ENCODE peak calls at places on chromosomes 1 and 21, in six cellular contexts. B, H, Q, I, R and Y are unnamed samples. For H3K4me1, the result is how much of the 10 kb centered on the place peaks cover.

GRCh38 chr1:66353207-66353606 is 180.7 kb upstream of the SGIP1 start:
- DNase-seq in R (peak), B (no peak), Q (no peak), H (no peak), I (no peak), Y (no peak)

GRCh38 chr1:20847619-20848080 is 60.5 kb upstream of the HP1BP3 start:
- DNase-seq in H (no peak), Q (no peak), B (no peak), I (peak), R (no peak), Y (no peak)

GRCh38 chr1:116130376-116130775 is 19.2 kb downstream of the MAB21L3 start:
- DNase-seq in Q (no peak), R (no peak), I (no peak), B (no peak), H (no peak), Y (no peak)

GRCh38 chr1:232327296-232327695 is 302.6 kb downstream of the SIPA1L2 start:
- DNase-seq in B (no peak), H (no peak), I (no peak), Q (no peak), R (no peak), Y (no peak)

GRCh38 chr1:5099558-5099957 is 445.1 kb downstream of the AJAP1 start:
- DNase-seq in Q (no peak), B (no peak), R (no peak), I (no peak), H (no peak), Y (no peak)

GRCh38 chr1:30928171-30928570 is 19.6 kb upstream of the SDC3 start:
- DNase-seq in B (no peak), Q (no peak), H (no peak), I (no peak), R (no peak), Y (no peak)

GRCh38 chr21:34690041-34690792 is 21.4 kb downstream of the CLIC6 start:
- DNase-seq in H (no peak), Q (peak), B (no peak), R (no peak), I (peak), Y (peak)

GRCh38 chr21:29238967-29239289 is 59.8 kb upstream of the BACH1 start:
- DNase-seq in R (no peak), B (no peak), I (no peak), Q (no peak), H (no peak), Y (no peak)

GRCh38 chr21:45831991-45832740 is 149.4 kb upstream of the COL6A1 start:
- DNase-seq in Q (no peak), I (no peak), H (no peak), R (no peak), B (no peak), Y (peak)

GRCh38 chr1:151705739-151706463 is 10.7 kb downstream of the CELF3 start:
- DNase-seq in R (no peak), H (no peak), I (no peak), Q (no peak), B (no peak), Y (no peak)

GRCh38 chr1:175597206-175597605 is 146.2 kb downstream of the TNR start:
- DNase-seq in B (no peak), Q (no peak), I (no peak), H (no peak), R (no peak), Y (no peak)

GRCh38 chr21:37245151-37245550 is 22.0 kb downstream of the VPS26C start:
- DNase-seq in B (no peak), H (no peak), R (peak), Q (no peak), I (no peak), Y (no peak)

GRCh38 chr1:112637257-112638108 is 17.9 kb downstream of the CAPZA1 start:
- DNase-seq in I (no peak), Q (no peak), H (no peak), R (no peak), B (no peak), Y (no peak)

GRCh38 chr1:235631816-235632215 is 17.8 kb downstream of the GNG4 start:
- DNase-seq in B (no peak), R (no peak), H (no peak), Q (no peak), I (no peak), Y (no peak)

GRCh38 chr1:85617582-85618237 is 37.1 kb downstream of the CCN1 start:
- DNase-seq in B (no peak), R (no peak), H (no peak), Q (no peak), I (no peak), Y (no peak)

GRCh38 chr1:203265541-203265940 is 36.1 kb upstream of the CHIT1 start:
- DNase-seq in Q (no peak), H (no peak), R (no peak), B (no peak), I (no peak), Y (no peak)

GRCh38 chr21:34129971-34130597 is 56.7 kb downstream of the MRPS6 start:
- DNase-seq in I (no peak), H (no peak), B (no peak), R (peak), Q (no peak), Y (no peak)

GRCh38 chr1:7261490-7261889 is 476.2 kb downstream of the CAMTA1 start:
- DNase-seq in I (no peak), H (no peak), R (peak), B (no peak), Q (no peak), Y (no peak)

GRCh38 chr1:4736254-4736653 is 81.8 kb downstream of the AJAP1 start:
- DNase-seq in Q (no peak), H (no peak), B (no peak), I (no peak), R (no peak), Y (no peak)

GRCh38 chr1:85172684-85173337 is 28.0 kb downstream of the SYDE2 start:
- DNase-seq in B (no peak), I (no peak), R (no peak), H (no peak), Q (no peak), Y (no peak)

GRCh38 chr1:38915352-38915948 is 26.2 kb downstream of the RHBDL2 start:
- DNase-seq in I (no peak), R (no peak), H (no peak), B (no peak), Q (no peak), Y (no peak)

GRCh38 chr1:39282537-39283216 is 78.2 kb downstream of the MACF1 start:
- DNase-seq in B (no peak), H (no peak), R (no peak), Q (no peak), I (no peak), Y (no peak)

GRCh38 chr1:231170875-231171274 is 9.0 kb downstream of the TRIM67 start:
- DNase-seq in H (no peak), R (peak), I (no peak), Q (no peak), B (no peak), Y (no peak)

GRCh38 chr1:161020573-161021167 is at the start of gene F11R:
- DNase-seq in H (peak), I (no peak), B (no peak), Q (peak), R (peak), Y (no peak)

GRCh38 chr1:186750250-186750649 is 70.0 kb upstream of the PTGS2 start:
- DNase-seq in B (no peak), R (no peak), H (no peak), I (no peak), Q (no peak), Y (no peak)

GRCh38 chr1:7299329-7299799 is 471.7 kb upstream of the VAMP3 start:
- DNase-seq in H (no peak), R (peak), I (peak), B (peak), Q (peak), Y (peak)

GRCh38 chr1:244075247-244075722 is 24.2 kb downstream of the ZBTB18 start:
- DNase-seq in R (peak), I (no peak), Q (peak), B (no peak), H (no peak), Y (no peak)

GRCh38 chr1:84782311-84782771 is 92.1 kb upstream of the SSX2IP start:
- DNase-seq in I (peak), R (peak), B (peak), H (no peak), Q (peak), Y (no peak)

GRCh38 chr21:29613021-29613420 is 314.3 kb downstream of the BACH1 start:
- DNase-seq in R (no peak), H (no peak), B (no peak), Q (no peak), I (no peak), Y (no peak)

GRCh38 chr1:178376008-178376407 is 120.8 kb downstream of the CLEC20A start:
- DNase-seq in Q (no peak), H (no peak), R (no peak), B (no peak), I (no peak), Y (no peak)

GRCh38 chr1:15848143-15848928 is 829 bp downstream of the SPEN start:
- DNase-seq in B (no peak), R (peak), Q (peak), I (no peak), H (peak), Y (no peak)

GRCh38 chr1:170664283-170664827 is 424 bp downstream of the PRRX1 start:
- DNase-seq in R (peak), Q (no peak), B (no peak), I (no peak), H (no peak), Y (no peak)

GRCh38 chr1:169483500-169483966 is 2.2 kb downstream of the SLC19A2 start:
- DNase-seq in I (no peak), H (no peak), B (no peak), Q (peak), R (no peak), Y (peak)

GRCh38 chr21:42309753-42310213 is 5.4 kb downstream of the TFF3 start:
- DNase-seq in H (no peak), I (peak), B (no peak), R (peak), Q (peak), Y (no peak)

DNA sequence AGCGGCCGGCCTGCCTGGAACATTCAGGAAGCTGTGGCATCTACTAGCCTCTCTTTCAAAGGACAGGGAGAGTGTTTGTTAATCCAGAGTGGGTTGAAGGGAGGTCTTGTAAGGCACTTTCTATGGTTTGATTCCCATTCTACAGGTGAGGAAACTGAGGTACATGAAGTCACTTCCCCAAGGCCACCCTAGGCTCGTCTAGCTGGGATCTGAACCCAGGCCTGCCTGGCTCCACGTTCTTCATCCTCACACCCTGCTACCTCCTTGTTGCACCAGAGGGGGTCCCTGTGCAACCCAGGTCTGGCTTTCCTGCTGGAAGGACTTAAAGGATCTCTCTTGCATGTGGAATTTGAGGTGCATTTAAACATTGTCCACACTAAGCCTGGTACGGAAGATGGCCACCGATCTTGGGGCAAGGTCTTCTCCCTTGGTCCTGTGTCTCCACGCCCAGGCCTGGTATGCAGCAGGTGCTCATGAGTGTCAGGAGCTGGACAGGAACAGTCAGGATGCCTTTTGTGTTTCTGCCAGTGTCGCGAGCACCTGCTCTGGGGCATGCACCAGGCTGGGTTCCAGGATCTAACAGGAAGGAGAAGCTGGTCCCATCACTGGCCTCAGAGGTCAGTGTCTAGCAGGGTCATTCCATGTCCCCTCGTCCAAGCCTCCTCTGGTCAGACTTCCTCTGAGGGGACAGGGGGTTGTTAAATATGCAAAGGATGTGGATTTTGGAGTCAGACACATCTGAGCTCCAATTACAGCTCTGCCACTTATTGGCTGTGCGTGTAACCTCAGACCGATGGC is 103.2 kb upstream of the RUNX3 start:
- DNase-seq in Q (no peak), H (no peak), B (no peak), I (no peak), R (no peak), Y (no peak)
- H3K4me1 ChIP-seq in Q (half or more), H (under half), B (under half), I (under half), R (under half), Y (under half)

DNA sequence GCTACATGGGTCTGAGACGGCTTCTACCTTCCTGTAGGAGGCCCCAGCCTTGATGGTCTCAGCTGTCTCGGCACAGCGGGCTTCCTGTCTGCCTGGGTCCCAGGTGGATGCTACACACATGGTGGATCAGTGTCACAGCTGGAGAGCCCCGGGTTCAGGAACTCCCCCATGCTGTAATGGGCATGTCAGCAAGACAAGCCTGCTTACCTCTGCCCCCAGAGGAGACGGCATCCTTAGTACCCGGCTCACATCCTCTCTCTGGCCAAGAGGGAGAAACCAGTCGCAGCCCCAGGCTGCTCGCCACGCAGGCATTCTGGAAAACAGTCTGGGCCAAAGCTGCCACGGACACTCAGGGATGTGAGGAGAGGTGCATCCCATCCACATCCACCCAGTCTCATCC is 10.3 kb downstream of the SNAP47 start:
- DNase-seq in R (no peak), H (no peak), Q (no peak), B (no peak), I (no peak), Y (no peak)
- TF ChIP-seq POLR2AphosphoS5 in R (no peak), H (no peak), Q (no peak), B (no peak), I (no peak), Y (no peak)

GRCh38 chr1:12011998-12012397 is 7.3 kb upstream of the MIIP start:
- DNase-seq in Q (no peak), I (no peak), B (no peak), R (no peak), H (no peak), Y (no peak)
- H3K4me1 ChIP-seq in Q (under half), I (under half), B (under half), R (under half), H (under half), Y (under half)

DNA sequence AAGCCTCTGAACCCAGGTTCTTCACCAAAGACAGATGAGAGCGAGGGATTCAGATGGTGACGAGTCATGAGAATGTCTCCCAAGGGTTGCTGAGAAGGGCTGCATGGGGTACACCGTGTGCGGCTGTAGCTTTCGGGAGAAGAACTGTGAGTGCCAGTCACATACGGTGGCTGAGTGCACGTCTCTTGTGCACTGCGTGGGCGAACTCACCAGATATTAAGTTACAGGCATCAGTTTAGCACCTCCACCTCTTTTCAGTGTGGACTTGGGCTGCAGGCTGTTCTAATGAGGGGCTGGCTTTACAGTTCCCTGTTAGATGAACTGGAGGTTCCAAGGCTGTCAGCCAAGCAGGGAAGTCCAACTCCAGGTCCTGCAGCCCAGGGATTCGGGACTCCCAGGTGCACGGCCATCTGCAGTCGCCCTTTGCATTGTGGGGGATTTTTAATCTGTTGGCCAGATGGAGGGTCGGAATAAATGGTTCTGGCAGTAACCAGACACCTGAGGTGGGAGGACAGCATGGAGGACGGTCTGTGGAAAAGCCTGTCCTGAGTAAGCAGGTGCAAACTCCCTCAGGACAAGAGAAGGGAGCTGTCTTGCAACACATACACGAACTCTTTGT is 26.5 kb upstream of the AVPR1B start:
- DNase-seq in R (no peak), B (no peak), Q (no peak), I (no peak), H (no peak), Y (no peak)
- TF ChIP-seq POLR2AphosphoS5 in R (no peak), B (no peak), Q (no peak), I (no peak), H (no peak), Y (no peak)

GRCh38 chr1:97365026-97365425 is 555.8 kb downstream of the DPYD start:
- DNase-seq in H (no peak), B (no peak), R (no peak), Q (no peak), I (no peak), Y (no peak)
- H3K4me1 ChIP-seq in H (under half), B (under half), R (under half), Q (under half), I (under half), Y (under half)

DNA sequence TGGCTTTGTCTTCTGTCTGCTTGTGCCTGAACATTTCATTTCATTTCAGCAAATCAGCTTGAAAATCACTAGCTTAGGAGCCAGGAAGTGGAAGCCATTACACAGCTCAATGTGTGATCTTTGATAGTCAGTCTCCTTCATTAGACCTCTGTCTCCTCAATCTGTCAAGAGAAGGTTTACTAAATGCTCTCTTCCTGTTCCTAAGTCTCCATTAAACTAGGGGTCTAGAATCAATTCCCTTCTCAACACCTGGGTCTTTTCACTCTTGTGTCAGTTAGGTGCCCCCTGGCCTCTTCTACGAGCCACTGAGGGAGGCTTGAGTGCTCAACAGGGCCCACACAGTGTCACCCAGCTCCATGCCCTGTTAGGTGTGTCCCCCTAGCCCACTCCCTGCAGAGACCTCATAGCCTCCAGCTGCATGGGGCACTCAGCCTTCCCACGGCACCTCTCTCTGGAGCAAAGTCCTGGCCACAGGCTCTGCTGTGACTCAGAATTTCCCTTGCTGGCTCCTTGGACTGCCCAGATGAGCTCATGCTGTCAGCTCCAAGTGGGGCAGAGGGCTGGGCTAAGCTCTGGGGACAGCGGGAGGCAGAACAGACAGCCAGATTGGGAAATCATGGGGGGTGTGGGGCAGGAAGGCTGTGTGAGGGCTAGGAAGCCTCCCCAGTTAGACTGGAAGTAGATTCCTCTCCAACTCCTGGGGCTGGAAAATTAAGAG is 115.7 kb upstream of the IPO9 start:
- DNase-seq in H (peak), I (peak), B (no peak), R (no peak), Q (peak), Y (peak)
- TF ChIP-seq POLR2AphosphoS5 in H (peak), I (peak), B (no peak), R (no peak), Q (peak), Y (peak)